ENCODE peak calls at places on chromosomes 5 and 9, in seven cellular contexts. One of them, this sample, is unnamed.

GRCh38 chr9:93801120-93801519 is 154.0 kb downstream of the BARX1 start:
- DNase-seq in H9: no peak
- DNase-seq in IMR-90: no peak
- DNase-seq in neuronal stem cell: no peak
- DNase-seq in H1: no peak
- DNase-seq in mesendoderm: no peak
- DNase-seq in mesenchymal stem cell: no peak
- DNase-seq in this sample: no peak

GRCh38 chr5:13601152-13601551 is 343.3 kb downstream of the DNAH5 start:
- DNase-seq in H9: no peak
- DNase-seq in IMR-90: peak; percentile 46
- DNase-seq in neuronal stem cell: no peak
- DNase-seq in H1: no peak
- DNase-seq in mesendoderm: no peak
- DNase-seq in mesenchymal stem cell: peak; percentile 36
- DNase-seq in this sample: no peak

GRCh38 chr9:126032135-126032534 is 285.0 kb downstream of the PBX3 start:
- DNase-seq in H9: no peak
- DNase-seq in IMR-90: no peak
- DNase-seq in neuronal stem cell: no peak
- DNase-seq in H1: no peak
- DNase-seq in mesendoderm: no peak
- DNase-seq in mesenchymal stem cell: no peak
- DNase-seq in this sample: no peak

GRCh38 chr9:99753436-99753835 is 68.2 kb upstream of the NR4A3 start:
- DNase-seq in H9: no peak
- DNase-seq in IMR-90: no peak
- DNase-seq in neuronal stem cell: no peak
- DNase-seq in H1: no peak
- DNase-seq in mesendoderm: no peak
- DNase-seq in mesenchymal stem cell: no peak
- DNase-seq in this sample: no peak

GRCh38 chr9:73118898-73119554 is 32.6 kb upstream of the ANXA1 start:
- DNase-seq in H9: no peak
- DNase-seq in IMR-90: peak; percentile 77
- DNase-seq in neuronal stem cell: no peak
- DNase-seq in H1: no peak
- DNase-seq in mesendoderm: peak; percentile 32
- DNase-seq in mesenchymal stem cell: no peak
- DNase-seq in this sample: no peak

GRCh38 chr9:126635661-126636439 is 22.1 kb downstream of the LMX1B start:
- DNase-seq in H9: peak; percentile 41
- DNase-seq in IMR-90: no peak
- DNase-seq in neuronal stem cell: no peak
- DNase-seq in H1: no peak
- DNase-seq in mesendoderm: peak; percentile 46
- DNase-seq in mesenchymal stem cell: no peak
- DNase-seq in this sample: no peak

GRCh38 chr5:763998-764781 is 20.3 kb downstream of the ZDHHC11B start:
- DNase-seq in H9: no peak
- DNase-seq in IMR-90: no peak
- DNase-seq in neuronal stem cell: no peak
- DNase-seq in H1: no peak
- DNase-seq in mesendoderm: no peak
- DNase-seq in mesenchymal stem cell: no peak
- DNase-seq in this sample: no peak

GRCh38 chr5:1380011-1380817 is 35.3 kb upstream of the CLPTM1L start:
- DNase-seq in H9: peak; percentile 81
- DNase-seq in IMR-90: peak; percentile 4
- DNase-seq in neuronal stem cell: peak; percentile 30
- DNase-seq in H1: peak; percentile 86
- DNase-seq in mesendoderm: peak; percentile 71
- DNase-seq in mesenchymal stem cell: peak; percentile 29
- DNase-seq in this sample: no peak

GRCh38 chr5:168987540-168988300 is 313.2 kb downstream of the SLIT3 start:
- DNase-seq in H9: peak; percentile 61
- DNase-seq in IMR-90: peak; percentile 58
- DNase-seq in neuronal stem cell: peak; percentile 60
- DNase-seq in H1: peak; percentile 91
- DNase-seq in mesendoderm: peak; percentile 72
- DNase-seq in mesenchymal stem cell: peak; percentile 61
- DNase-seq in this sample: peak; percentile 91

GRCh38 chr5:62477801-62478200 is 65.2 kb downstream of the IPO11 start:
- DNase-seq in H9: no peak
- DNase-seq in IMR-90: peak; percentile 83
- DNase-seq in neuronal stem cell: no peak
- DNase-seq in H1: no peak
- DNase-seq in mesendoderm: no peak
- DNase-seq in mesenchymal stem cell: peak; percentile 57
- DNase-seq in this sample: no peak

GRCh38 chr5:112742424-112742823 is 4.7 kb downstream of the APC start:
- DNase-seq in H9: no peak
- DNase-seq in IMR-90: no peak
- DNase-seq in neuronal stem cell: no peak
- DNase-seq in H1: no peak
- DNase-seq in mesendoderm: no peak
- DNase-seq in mesenchymal stem cell: peak; percentile 29
- DNase-seq in this sample: no peak

GRCh38 chr5:154862766-154863165 is 4.3 kb downstream of the CNOT8 start:
- DNase-seq in H9: no peak
- DNase-seq in IMR-90: no peak
- DNase-seq in neuronal stem cell: no peak
- DNase-seq in H1: no peak
- DNase-seq in mesendoderm: no peak
- DNase-seq in mesenchymal stem cell: peak; percentile 47
- DNase-seq in this sample: no peak

GRCh38 chr5:110940136-110940535 is 131.4 kb upstream of the TSLP start:
- DNase-seq in H9: no peak
- DNase-seq in IMR-90: peak; percentile 48
- DNase-seq in neuronal stem cell: no peak
- DNase-seq in H1: no peak
- DNase-seq in mesendoderm: no peak
- DNase-seq in mesenchymal stem cell: no peak
- DNase-seq in this sample: no peak

GRCh38 chr5:147175516-147176097 is 59.2 kb upstream of the STK32A start:
- DNase-seq in H9: no peak
- DNase-seq in IMR-90: no peak
- DNase-seq in neuronal stem cell: no peak
- DNase-seq in H1: no peak
- DNase-seq in mesendoderm: no peak
- DNase-seq in mesenchymal stem cell: no peak
- DNase-seq in this sample: no peak

GRCh38 chr9:72363226-72363625 is 1.8 kb downstream of the ZFAND5 start:
- DNase-seq in H9: no peak
- DNase-seq in IMR-90: no peak
- DNase-seq in neuronal stem cell: no peak
- DNase-seq in H1: no peak
- DNase-seq in mesendoderm: no peak
- DNase-seq in mesenchymal stem cell: peak; percentile 17
- DNase-seq in this sample: no peak

GRCh38 chr5:73136277-73136606 is 15.9 kb downstream of the TMEM171 start:
- DNase-seq in H9: peak; percentile 65
- DNase-seq in IMR-90: no peak
- DNase-seq in neuronal stem cell: no peak
- DNase-seq in H1: peak; percentile 61
- DNase-seq in mesendoderm: no peak
- DNase-seq in mesenchymal stem cell: no peak
- DNase-seq in this sample: no peak

GRCh38 chr9:137446851-137447471 is 5.8 kb upstream of the ENTPD8 start:
- DNase-seq in H9: no peak
- DNase-seq in IMR-90: no peak
- DNase-seq in neuronal stem cell: no peak
- DNase-seq in H1: no peak
- DNase-seq in mesendoderm: no peak
- DNase-seq in mesenchymal stem cell: no peak
- DNase-seq in this sample: no peak

GRCh38 chr9:101711330-101711941 is 27.0 kb downstream of the GRIN3A start:
- DNase-seq in H9: peak; percentile 57
- DNase-seq in IMR-90: no peak
- DNase-seq in neuronal stem cell: no peak
- DNase-seq in H1: peak; percentile 85
- DNase-seq in mesendoderm: peak; percentile 61
- DNase-seq in mesenchymal stem cell: no peak
- DNase-seq in this sample: peak; percentile 12

GRCh38 chr9:93255994-93256877 is 72.3 kb downstream of the WNK2 start:
- DNase-seq in H9: peak; percentile 22
- DNase-seq in IMR-90: no peak
- DNase-seq in neuronal stem cell: no peak
- DNase-seq in H1: peak; percentile 41
- DNase-seq in mesendoderm: no peak
- DNase-seq in mesenchymal stem cell: no peak
- DNase-seq in this sample: no peak

GRCh38 chr5:119070578-119070827 is 384 bp upstream of the DMXL1 start:
- DNase-seq in H9: no peak
- DNase-seq in IMR-90: no peak
- DNase-seq in neuronal stem cell: no peak
- DNase-seq in H1: no peak
- DNase-seq in mesendoderm: no peak
- DNase-seq in mesenchymal stem cell: no peak
- DNase-seq in this sample: no peak

GRCh38 chr9:104776787-104777186 is 12.9 kb downstream of the NIPSNAP3B start:
- DNase-seq in H9: no peak
- DNase-seq in IMR-90: peak; percentile 34
- DNase-seq in neuronal stem cell: no peak
- DNase-seq in H1: no peak
- DNase-seq in mesendoderm: no peak
- DNase-seq in mesenchymal stem cell: no peak
- DNase-seq in this sample: no peak

GRCh38 chr5:150599917-150600511 is 40.4 kb upstream of the SYNPO start:
- DNase-seq in H9: no peak
- DNase-seq in IMR-90: peak; percentile 86
- DNase-seq in neuronal stem cell: no peak
- DNase-seq in H1: no peak
- DNase-seq in mesendoderm: no peak
- DNase-seq in mesenchymal stem cell: peak; percentile 86
- DNase-seq in this sample: no peak

GRCh38 chr9:110767559-110768063 is 99.0 kb downstream of the MUSK start:
- DNase-seq in H9: no peak
- DNase-seq in IMR-90: peak; percentile 51
- DNase-seq in neuronal stem cell: no peak
- DNase-seq in H1: no peak
- DNase-seq in mesendoderm: no peak
- DNase-seq in mesenchymal stem cell: no peak
- DNase-seq in this sample: no peak

GRCh38 chr9:121672213-121672612 is 20.8 kb downstream of the DAB2IP start:
- DNase-seq in H9: no peak
- DNase-seq in IMR-90: peak; percentile 40
- DNase-seq in neuronal stem cell: no peak
- DNase-seq in H1: no peak
- DNase-seq in mesendoderm: peak; percentile 82
- DNase-seq in mesenchymal stem cell: no peak
- DNase-seq in this sample: no peak

GRCh38 chr9:82354260-82354659 is 365.7 kb downstream of the SPATA31D1 start:
- DNase-seq in H9: no peak
- DNase-seq in IMR-90: peak; percentile 93
- DNase-seq in neuronal stem cell: no peak
- DNase-seq in H1: no peak
- DNase-seq in mesendoderm: no peak
- DNase-seq in mesenchymal stem cell: no peak
- DNase-seq in this sample: no peak

GRCh38 chr5:83475540-83476469 is 4.3 kb downstream of the VCAN start:
- DNase-seq in H9: no peak
- DNase-seq in IMR-90: peak; percentile 92
- DNase-seq in neuronal stem cell: no peak
- DNase-seq in H1: no peak
- DNase-seq in mesendoderm: peak; percentile 70
- DNase-seq in mesenchymal stem cell: peak; percentile 87
- DNase-seq in this sample: peak; percentile 81

GRCh38 chr9:113875917-113876805 is at the start of gene ZNF618:
- DNase-seq in H9: no peak
- DNase-seq in IMR-90: no peak
- DNase-seq in neuronal stem cell: peak; percentile 23
- DNase-seq in H1: peak; percentile 67
- DNase-seq in mesendoderm: peak; percentile 35
- DNase-seq in mesenchymal stem cell: peak; percentile 35
- DNase-seq in this sample: peak; percentile 50

GRCh38 chr5:125505062-125505461 is 758.6 kb upstream of the ZNF608 start:
- DNase-seq in H9: no peak
- DNase-seq in IMR-90: no peak
- DNase-seq in neuronal stem cell: no peak
- DNase-seq in H1: no peak
- DNase-seq in mesendoderm: no peak
- DNase-seq in mesenchymal stem cell: no peak
- DNase-seq in this sample: no peak
- H4K8ac ChIP-seq in H9: no peak overlapping the region
- H4K8ac ChIP-seq in IMR-90: no peak overlapping the region
- H4K8ac ChIP-seq in neuronal stem cell: no peak overlapping the region
- H4K8ac ChIP-seq in H1: no peak overlapping the region
- H4K8ac ChIP-seq in mesendoderm: no peak overlapping the region
- H4K8ac ChIP-seq in mesenchymal stem cell: no peak overlapping the region
- H4K8ac ChIP-seq in this sample: no peak overlapping the region

DNA sequence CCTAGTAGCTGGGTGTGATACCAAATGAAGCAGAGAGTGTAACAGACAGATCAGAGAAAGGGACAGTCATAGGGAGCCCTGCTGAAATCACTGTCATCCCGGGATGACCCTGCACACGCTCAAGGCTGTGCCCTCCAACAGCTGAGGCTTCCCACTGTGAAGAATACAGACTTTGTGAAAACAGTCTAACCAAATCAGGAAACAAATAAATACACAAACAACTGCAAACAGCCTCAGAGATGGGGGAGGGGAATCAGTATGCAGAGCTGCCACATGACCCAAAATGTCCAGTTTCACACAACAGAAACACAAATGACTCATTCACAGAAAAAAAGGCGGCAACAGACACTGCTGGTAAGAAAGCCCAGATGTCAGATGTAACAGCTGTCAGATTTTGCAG is 101.9 kb downstream of the ADAMTS2 start:
- DNase-seq in H9: peak; percentile 4
- DNase-seq in IMR-90: peak; percentile 76
- DNase-seq in neuronal stem cell: no peak
- DNase-seq in H1: no peak
- DNase-seq in mesendoderm: no peak
- DNase-seq in mesenchymal stem cell: peak; percentile 92
- DNase-seq in this sample: peak; percentile 16
- H4K8ac ChIP-seq in H9: no peak overlapping the region
- H4K8ac ChIP-seq in IMR-90: no peak overlapping the region
- H4K8ac ChIP-seq in neuronal stem cell: no peak overlapping the region
- H4K8ac ChIP-seq in H1: no peak overlapping the region
- H4K8ac ChIP-seq in mesendoderm: no peak overlapping the region
- H4K8ac ChIP-seq in mesenchymal stem cell: no peak overlapping the region
- H4K8ac ChIP-seq in this sample: no peak overlapping the region

GRCh38 chr5:178281321-178281720 is 48.7 kb upstream of the PHYKPL start:
- DNase-seq in H9: no peak
- DNase-seq in IMR-90: no peak
- DNase-seq in neuronal stem cell: no peak
- DNase-seq in H1: no peak
- DNase-seq in mesendoderm: no peak
- DNase-seq in mesenchymal stem cell: no peak
- DNase-seq in this sample: no peak
- H4K8ac ChIP-seq in H9: no peak overlapping the region
- H4K8ac ChIP-seq in IMR-90: no peak overlapping the region
- H4K8ac ChIP-seq in neuronal stem cell: no peak overlapping the region
- H4K8ac ChIP-seq in H1: no peak overlapping the region
- H4K8ac ChIP-seq in mesendoderm: no peak overlapping the region
- H4K8ac ChIP-seq in mesenchymal stem cell: no peak overlapping the region
- H4K8ac ChIP-seq in this sample: no peak overlapping the region

DNA sequence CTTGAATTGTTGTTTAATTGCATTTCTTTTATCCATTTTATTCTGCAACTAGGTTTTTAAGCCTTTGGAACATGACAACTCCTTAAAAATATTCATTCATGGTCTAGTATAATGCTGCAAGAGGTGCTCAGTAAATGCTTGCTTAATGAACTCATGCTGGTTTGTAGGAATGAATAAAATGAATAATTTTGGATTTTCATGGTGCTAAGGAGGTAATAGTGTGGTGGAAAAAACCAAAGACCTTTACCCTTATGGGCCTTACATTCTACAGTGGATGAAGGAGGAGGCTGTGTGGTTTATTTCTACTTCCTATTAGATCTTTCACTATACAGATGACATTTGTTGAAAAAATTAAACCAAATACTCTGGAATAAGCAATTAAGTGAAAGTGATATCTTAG is 43.4 kb downstream of the LRRTM2 start:
- DNase-seq in H9: no peak
- DNase-seq in IMR-90: peak; percentile 37
- DNase-seq in neuronal stem cell: no peak
- DNase-seq in H1: no peak
- DNase-seq in mesendoderm: no peak
- DNase-seq in mesenchymal stem cell: no peak
- DNase-seq in this sample: no peak
- H4K8ac ChIP-seq in H9: no peak overlapping the region
- H4K8ac ChIP-seq in IMR-90: no peak overlapping the region
- H4K8ac ChIP-seq in neuronal stem cell: no peak overlapping the region
- H4K8ac ChIP-seq in H1: no peak overlapping the region
- H4K8ac ChIP-seq in mesendoderm: no peak overlapping the region
- H4K8ac ChIP-seq in mesenchymal stem cell: no peak overlapping the region
- H4K8ac ChIP-seq in this sample: no peak overlapping the region